ENCODE peak calls at places on chromosomes 7 and 10, in ten cellular contexts. Z is effector memory CD8-positive, alpha-beta T cell; L is psoas muscle; X is natural killer cell; Y is activated naive CD8-positive, alpha-beta T cell treated with anti-CD3 and anti-CD28 coated beads, Interleukin-2, amount 50 U/mL, for 24 hours; S is PC-3; Q is pancreas; E is naive thymus-derived CD4-positive, alpha-beta T cell; T is activated CD8-positive, alpha-beta memory T cell treated with anti-CD3 and anti-CD28 coated beads, Interleukin-2, amount 10 ng/mL, durations not matched to agents 7 days and 5 days; I is body of pancreas. J is an unnamed sample.

GRCh38 chr7:98754041-98754479 is 115.8 kb downstream of the TMEM130 start:
- ATAC-seq in E (no peak), Y (no peak), I (no peak), S (no peak), Q (no peak), L (no peak), X (no peak), Z (no peak), T (no peak), J (no peak)

GRCh38 chr10:84076540-84077195 is 62.6 kb upstream of the GHITM start:
- ATAC-seq in E (no peak), Z (no peak), Q (peak), T (no peak), S (no peak), X (no peak), L (no peak), I (no peak), Y (peak), J (peak)

GRCh38 chr7:140229591-140230516 is 53.1 kb upstream of the KDM7A start:
- ATAC-seq in E (peak), Q (peak), X (peak), I (no peak), Y (peak), S (no peak), L (no peak), Z (peak), T (peak), J (no peak)

GRCh38 chr10:125661418-125661941 is 21.5 kb downstream of the TEX36 start:
- ATAC-seq in I (no peak), L (no peak), Y (no peak), Q (no peak), T (no peak), E (no peak), S (no peak), Z (no peak), X (no peak), J (no peak)

GRCh38 chr10:87177-88080 is 38.3 kb upstream of the TUBB8 start:
- ATAC-seq in E (peak), I (peak), T (no peak), S (no peak), Z (peak), Y (no peak), X (no peak), Q (peak), L (no peak), J (no peak)

GRCh38 chr10:12228851-12229250 is 32.9 kb downstream of the CDC123 start:
- ATAC-seq in Y (no peak), T (no peak), L (no peak), E (no peak), Z (no peak), S (no peak), Q (no peak), I (no peak), X (no peak), J (no peak)

GRCh38 chr10:51907342-51907741 is 207.9 kb upstream of the CSTF2T start:
- ATAC-seq in L (no peak), X (no peak), I (no peak), Z (no peak), E (no peak), Q (no peak), T (no peak), S (no peak), Y (no peak), J (no peak)

GRCh38 chr10:30028452-30029045 is 30.8 kb downstream of the JCAD start:
- ATAC-seq in L (no peak), I (no peak), X (no peak), Y (no peak), E (no peak), S (no peak), Z (no peak), T (no peak), Q (no peak), J (peak)

GRCh38 chr10:57919864-57920263 is 347.8 kb downstream of the IPMK start:
- ATAC-seq in T (no peak), E (no peak), Y (no peak), Q (peak), L (no peak), X (no peak), S (peak), I (no peak), Z (no peak), J (no peak)

GRCh38 chr7:128974241-128974934 is 36.7 kb downstream of the IRF5 start:
- ATAC-seq in L (peak), I (no peak), Q (no peak), Y (no peak), T (no peak), Z (no peak), X (no peak), S (peak), E (no peak), J (no peak)

GRCh38 chr10:15860692-15861201 is 440 bp upstream of the MINDY3 start:
- ATAC-seq in T (no peak), X (no peak), I (peak), Y (no peak), Q (no peak), L (no peak), E (no peak), S (no peak), Z (no peak), J (no peak)

GRCh38 chr10:118914626-118915025 is 114.9 kb upstream of the NANOS1 start:
- ATAC-seq in L (peak), X (no peak), Q (no peak), Y (no peak), Z (no peak), S (no peak), I (no peak), E (no peak), T (no peak), J (no peak)

GRCh38 chr10:68212721-68213352 is 19.1 kb downstream of the ATOH7 start:
- ATAC-seq in Z (no peak), L (no peak), T (no peak), S (peak), E (no peak), Q (peak), Y (no peak), I (peak), X (peak), J (peak)

GRCh38 chr10:132511092-132511491 is 26.5 kb upstream of the INPP5A start:
- ATAC-seq in E (peak), X (peak), Y (no peak), Z (no peak), T (no peak), S (no peak), Q (no peak), L (no peak), I (no peak), J (no peak)

GRCh38 chr10:17590969-17591645 is 26.1 kb downstream of the HACD1 start:
- ATAC-seq in S (no peak), T (no peak), L (no peak), Z (no peak), Q (no peak), X (no peak), Y (no peak), I (no peak), E (no peak), J (no peak)

GRCh38 chr7:75040512-75040911 is 33.1 kb downstream of the RCC1L start:
- ATAC-seq in I (no peak), E (no peak), Q (no peak), T (no peak), Y (no peak), X (no peak), L (no peak), S (no peak), Z (no peak), J (no peak)

GRCh38 chr10:96756111-96756903 is 36.0 kb upstream of the PIK3AP1 start:
- ATAC-seq in E (no peak), T (no peak), L (no peak), I (no peak), Q (no peak), Z (no peak), Y (no peak), S (no peak), X (peak), J (no peak)

GRCh38 chr10:66180651-66181318 is 745.1 kb upstream of the LRRTM3 start:
- ATAC-seq in Y (no peak), L (peak), X (peak), T (peak), E (peak), Z (peak), Q (peak), S (peak), I (peak), J (no peak)

J was measured in gastroesophageal sphincter.